ENCODE peak calls at places on chromosomes 12 and 14, in ten cellular contexts. V is A549, K is left ventricle myocardium inferior, C is neural crest cell, B is nephron progenitor cell, U is glutamatergic neuron, M is GM12864, O is Calu3, F is heart left ventricle, R is lower leg skin. I is an unnamed sample.

GRCh38 chr12:42923564-42923963 is 334.0 kb upstream of the PRICKLE1 start:
- DNase-seq in V (no peak), K (no peak), C (no peak), B (no peak), U (no peak), M (no peak), O (no peak), F (no peak), R (no peak), I (no peak)

GRCh38 chr14:24806061-24806678 is 172.2 kb upstream of the GZMB start:
- DNase-seq in V (peak), K (peak), C (peak), B (peak), U (peak), M (peak), O (peak), F (peak), R (peak), I (peak)

GRCh38 chr12:19030180-19030579 is 99.4 kb upstream of the PLEKHA5 start:
- DNase-seq in V (no peak), K (no peak), C (no peak), B (no peak), U (no peak), M (no peak), O (no peak), F (no peak), R (no peak), I (no peak)

GRCh38 chr14:68141531-68142088 is 322.0 kb downstream of the RAD51B start:
- DNase-seq in V (peak), K (no peak), C (no peak), B (no peak), U (no peak), M (no peak), O (no peak), F (no peak), R (no peak), I (no peak)

GRCh38 chr12:97637770-97638169 is 175.2 kb downstream of the RMST start:
- DNase-seq in V (no peak), K (no peak), C (no peak), B (peak), U (no peak), M (no peak), O (no peak), F (no peak), R (no peak), I (no peak)

GRCh38 chr12:121060149-121061001 is 21.3 kb upstream of the OASL start:
- DNase-seq in V (peak), K (no peak), C (no peak), B (no peak), U (no peak), M (peak), O (peak), F (no peak), R (peak), I (no peak)

GRCh38 chr14:99420711-99421110 is 59.9 kb downstream of the SETD3 start:
- DNase-seq in V (no peak), K (no peak), C (no peak), B (no peak), U (no peak), M (no peak), O (no peak), F (no peak), R (no peak), I (no peak)

GRCh38 chr12:54861927-54862326 is 7.6 kb downstream of the MUCL1 start:
- DNase-seq in V (no peak), K (no peak), C (no peak), B (no peak), U (no peak), M (no peak), O (no peak), F (no peak), R (no peak), I (no peak)

GRCh38 chr14:104103061-104104005 is 17.8 kb downstream of the ASPG start:
- DNase-seq in V (no peak), K (peak), C (no peak), B (peak), U (peak), M (no peak), O (no peak), F (peak), R (peak), I (no peak)

GRCh38 chr14:19799880-19800279 is 3.7 kb upstream of the OR4N2 start:
- DNase-seq in V (no peak), K (no peak), C (no peak), B (no peak), U (no peak), M (no peak), O (no peak), F (no peak), R (no peak), I (no peak)

GRCh38 chr12:83865431-83865830 is 1047.2 kb downstream of the SLC6A15 start:
- DNase-seq in V (no peak), K (no peak), C (no peak), B (no peak), U (no peak), M (no peak), O (no peak), F (no peak), R (no peak), I (no peak)

GRCh38 chr12:124194521-124195225 is 100.2 kb upstream of the RFLNA start:
- DNase-seq in V (no peak), K (no peak), C (no peak), B (no peak), U (no peak), M (no peak), O (no peak), F (no peak), R (no peak), I (no peak)

GRCh38 chr12:95815635-95816212 is 25.2 kb upstream of the NTN4 start:
- DNase-seq in V (peak), K (no peak), C (no peak), B (no peak), U (no peak), M (no peak), O (no peak), F (no peak), R (no peak), I (no peak)

GRCh38 chr14:72779679-72780078 is 114.2 kb downstream of the DPF3 start:
- DNase-seq in V (no peak), K (no peak), C (no peak), B (no peak), U (no peak), M (no peak), O (no peak), F (no peak), R (peak), I (no peak)

GRCh38 chr12:14394317-14395058 is 29.0 kb downstream of the ATF7IP start:
- DNase-seq in V (peak), K (no peak), C (peak), B (peak), U (no peak), M (peak), O (peak), F (no peak), R (no peak), I (no peak)

GRCh38 chr14:31969841-31970240 is 107.3 kb upstream of the ARHGAP5 start:
- DNase-seq in V (no peak), K (no peak), C (no peak), B (no peak), U (no peak), M (no peak), O (no peak), F (no peak), R (no peak), I (no peak)

GRCh38 chr12:70948976-70949336 is 28.4 kb upstream of the PTPRR start:
- DNase-seq in V (no peak), K (no peak), C (no peak), B (no peak), U (no peak), M (no peak), O (no peak), F (no peak), R (no peak), I (no peak)

DNA sequence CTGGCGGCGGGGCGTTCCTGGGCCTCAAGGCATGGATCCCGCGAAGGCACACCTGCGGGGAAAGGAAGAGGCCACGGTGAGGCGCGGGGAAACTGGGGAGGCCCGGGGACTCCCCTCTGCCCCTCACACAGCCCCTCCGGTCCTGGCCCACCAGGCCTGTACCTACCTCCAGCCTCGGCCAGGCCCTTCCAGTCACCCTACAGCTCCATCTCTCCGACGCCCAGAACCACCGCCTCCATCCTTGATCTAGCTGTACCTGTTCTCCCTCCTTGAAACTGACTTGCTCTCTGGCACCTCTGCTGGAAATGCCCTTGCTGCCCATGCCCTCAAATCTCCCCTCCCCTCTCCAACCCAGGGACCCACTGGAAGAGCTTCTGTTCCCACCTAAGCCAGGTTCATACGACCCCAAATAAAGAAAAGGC is 1.7 kb downstream of the ANKRD9 start:
- DNase-seq in V (peak), K (no peak), C (no peak), B (no peak), U (no peak), M (no peak), O (no peak), F (no peak), R (no peak), I (no peak)
- TF ChIP-seq CTCF in V (no peak), K (no peak), C (no peak), B (no peak), U (no peak), M (no peak), O (no peak), F (no peak), R (no peak), I (no peak)

DNA sequence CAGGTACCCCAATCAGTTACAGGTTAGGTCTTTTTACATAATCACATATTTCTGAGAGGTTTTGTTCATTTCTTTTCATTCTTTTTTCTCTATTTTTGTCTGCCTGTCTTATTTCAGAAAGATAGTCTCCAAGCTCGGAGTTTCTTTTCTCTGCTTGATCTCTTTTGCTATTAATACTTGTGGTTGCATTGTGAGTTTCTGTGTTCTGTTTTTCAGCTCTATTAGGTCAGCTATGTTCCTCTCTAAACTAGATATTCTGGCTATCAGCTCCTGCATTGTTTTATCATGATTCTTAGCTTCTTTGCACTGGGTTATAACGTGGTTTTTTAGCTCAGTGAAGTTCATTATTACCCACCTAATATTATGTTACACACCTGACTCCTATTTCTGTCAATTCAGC is 914.1 kb downstream of the TRHDE start:
- DNase-seq in V (no peak), K (no peak), C (no peak), B (no peak), U (no peak), M (no peak), O (no peak), F (no peak), R (no peak), I (no peak)
- TF ChIP-seq CTCF in V (no peak), K (no peak), C (no peak), B (no peak), U (no peak), M (no peak), O (no peak), F (no peak), R (no peak), I (no peak)

DNA sequence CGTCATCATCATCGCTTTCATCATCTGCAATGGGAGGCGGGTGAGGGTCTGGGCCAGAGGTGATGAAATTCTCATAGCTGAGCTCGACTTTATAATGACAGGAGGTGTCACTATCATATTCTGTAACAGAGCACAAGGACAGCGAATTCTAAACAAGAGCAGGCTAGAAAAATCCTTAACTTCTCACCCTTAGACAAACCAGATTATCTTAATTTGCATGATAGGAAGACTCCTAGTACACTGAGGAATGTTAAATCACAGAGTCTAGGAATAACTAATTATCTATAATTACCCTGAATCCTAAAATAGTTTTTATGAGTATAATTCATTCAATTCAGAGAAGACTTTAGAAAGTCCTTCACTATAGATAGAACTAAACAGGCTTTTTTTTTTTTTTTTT is 83.2 kb downstream of the TRAFD1 start:
- DNase-seq in V (no peak), K (no peak), C (no peak), B (no peak), U (no peak), M (no peak), O (no peak), F (no peak), R (no peak), I (no peak)
- TF ChIP-seq CTCF in V (no peak), K (no peak), C (no peak), B (no peak), U (no peak), M (no peak), O (no peak), F (no peak), R (no peak), I (no peak)

DNA sequence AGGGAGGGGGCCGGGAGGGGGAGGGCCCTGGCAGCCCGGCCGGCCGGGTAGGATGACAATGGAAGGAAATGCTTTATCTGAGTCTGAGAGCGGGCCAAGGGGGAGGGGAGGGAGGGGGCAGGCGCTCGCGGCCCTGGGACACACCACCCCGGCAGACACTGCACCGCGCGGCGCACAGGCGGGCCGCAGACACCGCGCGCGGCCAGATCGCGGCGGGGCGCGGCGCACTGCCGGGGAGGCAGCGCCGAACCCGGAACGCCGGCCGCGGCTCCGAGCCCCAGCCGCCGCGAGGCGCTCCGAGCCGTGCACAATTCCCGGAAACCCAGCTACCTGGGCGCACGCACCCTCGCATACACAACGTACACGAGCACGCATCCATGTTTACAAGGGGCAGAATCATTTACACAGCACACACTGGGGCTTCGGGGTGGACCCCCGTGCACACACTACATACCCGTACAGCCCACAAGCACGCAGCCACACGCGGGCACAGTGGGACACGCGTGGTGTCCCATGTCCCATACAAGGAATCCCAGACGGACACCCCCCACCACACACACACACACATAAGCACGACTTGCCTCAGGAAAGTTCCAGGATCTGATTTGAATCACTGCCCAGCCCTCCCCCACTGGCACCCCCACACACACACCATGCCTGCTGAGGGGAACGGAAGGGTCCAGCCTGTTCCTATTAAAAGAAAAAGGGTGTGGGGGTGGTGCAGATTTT is at the start of gene HDAC7:
- DNase-seq in V (peak), K (peak), C (peak), B (peak), U (peak), M (no peak), O (peak), F (peak), R (peak), I (peak)
- TF ChIP-seq CTCF in V (no peak), K (no peak), C (no peak), B (no peak), U (no peak), M (no peak), O (no peak), F (no peak), R (no peak), I (no peak)

GRCh38 chr14:76034566-76034965 is 49.0 kb downstream of the IFT43 start:
- DNase-seq in V (no peak), K (no peak), C (no peak), B (no peak), U (no peak), M (no peak), O (no peak), F (no peak), R (no peak), I (no peak)
- TF ChIP-seq CTCF in V (no peak), K (no peak), C (no peak), B (no peak), U (no peak), M (no peak), O (no peak), F (no peak), R (no peak), I (no peak)

GRCh38 chr12:52667509-52667908 is 12.7 kb downstream of the KRT1 start:
- DNase-seq in V (peak), K (no peak), C (no peak), B (no peak), U (no peak), M (no peak), O (no peak), F (no peak), R (no peak), I (no peak)
- TF ChIP-seq CTCF in V (peak), K (peak), C (no peak), B (no peak), U (no peak), M (peak), O (no peak), F (no peak), R (no peak), I (no peak)

I was measured in D721Med.